ENCODE peak calls at places on chromosomes 11 and 22, in eight cellular contexts. W, O, E, Q, U, Y, H and A are unnamed samples.

GRCh38 chr11:64156235-64157011 is 9.5 kb downstream of the MACROD1 start:
- DNase-seq in W (no peak), O (no peak), E (no peak), Q (no peak), U (no peak), Y (no peak), H (no peak), A (no peak)

GRCh38 chr22:45227645-45228400 is 12.9 kb downstream of the KIAA0930 start:
- DNase-seq in W (no peak), O (no peak), E (no peak), Q (no peak), U (no peak), Y (no peak), H (no peak), A (no peak)

GRCh38 chr11:18066626-18067025 is 20.6 kb upstream of the TPH1 start:
- DNase-seq in W (no peak), O (peak), E (no peak), Q (no peak), U (no peak), Y (no peak), H (no peak), A (no peak)

GRCh38 chr11:14273885-14274284 is 85.1 kb downstream of the RRAS2 start:
- DNase-seq in W (no peak), O (peak), E (no peak), Q (no peak), U (no peak), Y (no peak), H (no peak), A (no peak)

GRCh38 chr11:70713988-70714665 is 315.8 kb downstream of the CTTN start:
- DNase-seq in W (no peak), O (no peak), E (no peak), Q (no peak), U (no peak), Y (no peak), H (no peak), A (no peak)

GRCh38 chr11:73652046-73652730 is 5.8 kb downstream of the PLEKHB1 start:
- DNase-seq in W (no peak), O (no peak), E (no peak), Q (no peak), U (no peak), Y (no peak), H (no peak), A (no peak)

GRCh38 chr11:40293655-40294342 is 1165.7 kb downstream of the LRRC4C start:
- DNase-seq in W (peak), O (peak), E (no peak), Q (no peak), U (peak), Y (peak), H (no peak), A (peak)

GRCh38 chr11:81422402-81422801 is 1311.3 kb downstream of the FAM181B start:
- DNase-seq in W (no peak), O (no peak), E (no peak), Q (no peak), U (no peak), Y (no peak), H (no peak), A (no peak)

GRCh38 chr11:67441731-67442401 is 1.4 kb downstream of the CORO1B start:
- DNase-seq in W (no peak), O (no peak), E (no peak), Q (no peak), U (peak), Y (no peak), H (no peak), A (no peak)

GRCh38 chr11:134938212-134938611 is 526.2 kb upstream of the B3GAT1 start:
- DNase-seq in W (no peak), O (no peak), E (no peak), Q (no peak), U (no peak), Y (no peak), H (no peak), A (no peak)

GRCh38 chr11:90556612-90557011 is 333.8 kb upstream of the CHORDC1 start:
- DNase-seq in W (no peak), O (no peak), E (no peak), Q (no peak), U (no peak), Y (no peak), H (no peak), A (no peak)

GRCh38 chr11:1230121-1230455 is 7.2 kb downstream of the MUC5B start:
- DNase-seq in W (no peak), O (no peak), E (no peak), Q (no peak), U (peak), Y (no peak), H (no peak), A (no peak)

GRCh38 chr22:44536411-44536810 is 38.4 kb upstream of the RTL6 start:
- DNase-seq in W (no peak), O (no peak), E (no peak), Q (no peak), U (no peak), Y (no peak), H (no peak), A (no peak)

GRCh38 chr22:37731804-37732471 is 35.1 kb downstream of the TRIOBP start:
- DNase-seq in W (no peak), O (no peak), E (no peak), Q (no peak), U (no peak), Y (no peak), H (no peak), A (no peak)

GRCh38 chr11:115886111-115886733 is 382.0 kb upstream of the CADM1 start:
- DNase-seq in W (no peak), O (no peak), E (no peak), Q (no peak), U (no peak), Y (no peak), H (no peak), A (no peak)

GRCh38 chr11:110366234-110366633 is 63.5 kb upstream of the FDX1 start:
- DNase-seq in W (no peak), O (peak), E (no peak), Q (no peak), U (no peak), Y (no peak), H (no peak), A (no peak)

GRCh38 chr11:109914809-109915653 is 178.2 kb upstream of the ZC3H12C start:
- DNase-seq in W (no peak), O (peak), E (no peak), Q (no peak), U (no peak), Y (peak), H (no peak), A (no peak)

GRCh38 chr11:67379061-67380058 is 6.0 kb upstream of the CLCF1 start:
- DNase-seq in W (no peak), O (peak), E (no peak), Q (no peak), U (no peak), Y (peak), H (no peak), A (no peak)

GRCh38 chr11:113871331-113871730 is 4.0 kb downstream of the USP28 start:
- DNase-seq in W (no peak), O (no peak), E (no peak), Q (no peak), U (no peak), Y (no peak), H (no peak), A (no peak)

GRCh38 chr11:99098751-99099150 is 78.0 kb downstream of the CNTN5 start:
- DNase-seq in W (no peak), O (no peak), E (no peak), Q (no peak), U (no peak), Y (no peak), H (no peak), A (no peak)

GRCh38 chr22:31080848-31081649 is at the start of gene SMTN:
- DNase-seq in W (peak), O (peak), E (peak), Q (no peak), U (peak), Y (peak), H (peak), A (peak)

GRCh38 chr11:16945671-16946469 is 68.3 kb downstream of the PLEKHA7 start:
- DNase-seq in W (peak), O (peak), E (no peak), Q (no peak), U (no peak), Y (peak), H (no peak), A (peak)

GRCh38 chr11:59756845-59757244 is 1.7 kb downstream of the STX3 start:
- DNase-seq in W (no peak), O (peak), E (no peak), Q (no peak), U (peak), Y (peak), H (no peak), A (peak)

GRCh38 chr22:20188567-20188877 is 37.7 kb upstream of the CCDC188 start:
- DNase-seq in W (no peak), O (no peak), E (no peak), Q (no peak), U (no peak), Y (no peak), H (no peak), A (no peak)

GRCh38 chr11:115921540-115921939 is 417.3 kb upstream of the CADM1 start:
- DNase-seq in W (no peak), O (no peak), E (no peak), Q (no peak), U (no peak), Y (no peak), H (no peak), A (no peak)